ENCODE peak calls at places on chromosome 2, in eight cellular contexts. H is nephron progenitor cell, P is 8988T, L is ELR, G is tibial artery, K is body of pancreas, R is dorsolateral prefrontal cortex, M is GM19239. T is an unnamed sample.

GRCh38 chr2:227536445-227536844 is 62.2 kb upstream of the SCYGR2 start:
- DNase-seq in H (no peak), P (no peak), L (no peak), G (no peak), K (no peak), R (no peak), M (no peak), T (no peak)

GRCh38 chr2:120253021-120253882 is 600 bp downstream of the RALB start:
- DNase-seq in H (peak; percentile 79), P (peak; percentile 80), L (peak; percentile 89), G (peak; percentile 90), K (peak; percentile 84), R (peak; percentile 83), M (peak; percentile 43), T (peak; percentile 77)

GRCh38 chr2:2898744-2899143 is 478.9 kb downstream of the EIPR1 start:
- DNase-seq in H (no peak), P (no peak), L (no peak), G (no peak), K (no peak), R (no peak), M (no peak), T (no peak)

GRCh38 chr2:156334496-156335478 is 2.3 kb upstream of the NR4A2 start:
- DNase-seq in H (peak; percentile 66), P (no peak), L (peak; percentile 88), G (peak; percentile 98), K (peak; percentile 93), R (peak; percentile 94), M (no peak), T (peak; percentile 57)

GRCh38 chr2:22403748-22404147 is 981.2 kb upstream of the KLHL29 start:
- DNase-seq in H (no peak), P (no peak), L (no peak), G (no peak), K (no peak), R (no peak), M (no peak), T (no peak)

GRCh38 chr2:98216611-98217010 is 129.6 kb downstream of the VWA3B start:
- DNase-seq in H (no peak), P (no peak), L (no peak), G (no peak), K (no peak), R (no peak), M (no peak), T (no peak)

GRCh38 chr2:112065966-112066365 is 10.9 kb downstream of the TMEM87B start:
- DNase-seq in H (no peak), P (no peak), L (peak; percentile 86), G (no peak), K (no peak), R (no peak), M (no peak), T (no peak)

GRCh38 chr2:128780434-128781080 is 461.9 kb upstream of the HS6ST1 start:
- DNase-seq in H (no peak), P (no peak), L (no peak), G (no peak), K (no peak), R (no peak), M (no peak), T (no peak)

GRCh38 chr2:169490834-169491233 is 11.5 kb downstream of the BBS5 start:
- DNase-seq in H (no peak), P (no peak), L (no peak), G (no peak), K (no peak), R (no peak), M (no peak), T (no peak)

GRCh38 chr2:218081695-218082094 is 12.6 kb downstream of the RUFY4 start:
- DNase-seq in H (no peak), P (no peak), L (peak; percentile 82), G (no peak), K (no peak), R (no peak), M (no peak), T (no peak)

GRCh38 chr2:38260469-38260868 is 116.6 kb downstream of the ATL2 start:
- DNase-seq in H (no peak), P (no peak), L (no peak), G (no peak), K (no peak), R (no peak), M (no peak), T (no peak)

T was measured in HEK293T.